ENCODE peak calls at places on chromosomes 13 and 19, in seven cellular contexts. Y, U, O, N, P, V and B are unnamed samples.

GRCh38 chr19:51448011-51448744 is 10.1 kb downstream of the SIGLEC8 start:
- DNase-seq in Y (no peak), U (no peak), O (no peak), N (no peak), P (no peak), V (no peak), B (no peak)

GRCh38 chr13:50357136-50357535 is 341.9 kb downstream of the KCNRG start:
- DNase-seq in Y (no peak), U (no peak), O (no peak), N (no peak), P (no peak), V (no peak), B (no peak)

GRCh38 chr19:1811472-1811894 is 593 bp downstream of the ATP8B3 start:
- DNase-seq in Y (peak; percentile 14), U (peak; percentile 67), O (no peak), N (peak; percentile 18), P (peak; percentile 90), V (peak; percentile 24), B (peak; percentile 48)

GRCh38 chr19:9641810-9642209 is 20.8 kb upstream of the ZNF561 start:
- DNase-seq in Y (no peak), U (no peak), O (no peak), N (no peak), P (peak; percentile 9), V (no peak), B (no peak)

GRCh38 chr19:56538761-56539263 is at the start of gene ZFP28:
- DNase-seq in Y (no peak), U (no peak), O (no peak), N (no peak), P (no peak), V (no peak), B (no peak)

GRCh38 chr13:85509512-85509911 is 289.7 kb downstream of the SLITRK6 start:
- DNase-seq in Y (no peak), U (peak; percentile 27), O (no peak), N (peak; percentile 63), P (peak; percentile 89), V (no peak), B (no peak)

GRCh38 chr19:49908480-49909420 is 12.1 kb upstream of the IL4I1 start:
- DNase-seq in Y (no peak), U (no peak), O (no peak), N (no peak), P (no peak), V (no peak), B (no peak)

GRCh38 chr19:53394522-53394973 is 401 bp upstream of the ZNF765 start:
- DNase-seq in Y (peak; percentile 60), U (peak; percentile 61), O (peak; percentile 81), N (no peak), P (no peak), V (no peak), B (no peak)

GRCh38 chr13:75308222-75308621 is 173.7 kb downstream of the TBC1D4 start:
- DNase-seq in Y (no peak), U (peak; percentile 21), O (no peak), N (no peak), P (no peak), V (no peak), B (no peak)

GRCh38 chr13:88761145-88761544 is 1090.0 kb downstream of the SLITRK5 start:
- DNase-seq in Y (no peak), U (no peak), O (no peak), N (no peak), P (no peak), V (no peak), B (no peak)

DNA sequence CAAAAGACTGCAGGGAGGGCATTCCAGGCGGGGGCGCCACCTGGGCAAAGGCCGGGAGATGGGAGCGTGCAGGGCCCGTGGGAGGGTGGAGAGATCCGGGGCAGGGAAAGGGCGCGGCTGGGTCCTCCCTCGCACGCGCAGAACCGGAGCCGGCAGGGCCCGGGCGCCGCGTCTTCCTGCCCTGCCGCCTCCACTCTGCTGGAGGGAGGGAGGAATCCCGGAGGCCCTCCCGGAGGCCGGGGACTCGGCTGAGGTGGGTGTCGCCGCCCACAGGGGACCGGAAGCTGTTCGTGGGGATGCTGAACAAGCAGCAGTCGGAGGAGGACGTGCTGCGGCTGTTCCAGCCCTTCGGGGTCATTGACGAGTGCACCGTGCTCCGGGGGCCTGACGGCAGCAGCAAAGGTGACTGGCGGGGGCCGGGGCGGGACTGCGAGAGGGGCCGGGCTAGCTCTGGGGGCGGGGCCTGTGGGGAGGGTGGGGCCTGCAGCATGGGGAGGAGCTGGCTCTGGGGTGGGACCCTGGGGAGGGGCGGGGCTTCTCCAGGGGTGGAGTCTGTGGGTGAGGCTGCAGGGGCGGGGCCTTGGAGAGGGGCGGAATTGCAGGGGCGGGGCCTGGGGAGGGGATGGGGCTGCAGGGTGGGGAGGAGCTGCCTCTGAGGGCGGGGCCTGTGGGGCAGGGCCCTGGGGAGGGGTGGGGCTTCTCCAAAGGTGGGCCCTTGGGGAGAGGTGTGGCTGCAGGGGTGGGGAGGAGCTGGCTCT is 51.3 kb downstream of the CELF5 start:
- DNase-seq in Y (peak; percentile 96), U (peak; percentile 60), O (peak; percentile 97), N (peak; percentile 76), P (peak; percentile 89), V (peak; percentile 85), B (peak; percentile 76)
- TF ChIP-seq CTCF in Y (no peak), U (no peak), O (peak; percentile 82), N (no peak), P (no peak), V (no peak), B (peak; percentile 37)

DNA sequence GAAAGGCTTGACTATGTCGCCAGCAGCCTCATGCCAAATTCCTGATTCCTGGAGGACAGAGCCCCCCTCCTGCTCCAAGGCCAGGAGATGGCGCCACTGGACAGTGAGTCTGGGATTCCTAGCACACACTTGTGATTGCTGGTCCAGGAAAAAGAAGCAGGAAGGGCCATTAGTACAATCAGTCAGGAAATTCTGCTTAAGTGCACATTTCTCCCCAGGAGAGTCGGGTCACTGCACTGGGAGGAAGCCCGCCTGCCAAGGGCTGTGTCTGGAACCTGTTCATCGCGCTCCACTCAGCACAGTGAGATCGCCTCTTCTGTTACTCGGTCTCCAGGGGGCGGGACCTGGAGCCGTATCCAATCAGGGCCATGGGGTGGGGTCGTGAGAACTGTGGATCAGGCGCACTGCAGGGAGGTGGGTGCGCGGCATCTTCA is 65.1 kb downstream of the ZNF823 start:
- DNase-seq in Y (peak; percentile 88), U (peak; percentile 55), O (peak; percentile 91), N (peak; percentile 58), P (peak; percentile 55), V (peak; percentile 78), B (peak; percentile 81)
- TF ChIP-seq CTCF in Y (peak; percentile 94), U (peak; percentile 68), O (peak; percentile 96), N (peak; percentile 90), P (peak; percentile 67), V (peak; percentile 83), B (peak; percentile 71)

GRCh38 chr13:87680298-87680697 is 9.1 kb downstream of the SLITRK5 start:
- DNase-seq in Y (no peak), U (no peak), O (no peak), N (no peak), P (peak; percentile 82), V (no peak), B (peak; percentile 60)
- TF ChIP-seq CTCF in Y (no peak), U (no peak), O (peak; percentile 38), N (no peak), P (peak; percentile 54), V (no peak), B (peak; percentile 56)

GRCh38 chr19:42397315-42398166 is 7.4 kb upstream of the CNFN start:
- DNase-seq in Y (no peak), U (no peak), O (no peak), N (no peak), P (no peak), V (no peak), B (no peak)
- TF ChIP-seq CTCF in Y (no peak), U (no peak), O (peak; percentile 2), N (no peak), P (no peak), V (no peak), B (no peak)

GRCh38 chr13:43157796-43158195 is 134.4 kb downstream of the DNAJC15 start:
- DNase-seq in Y (no peak), U (no peak), O (no peak), N (no peak), P (no peak), V (no peak), B (no peak)

GRCh38 chr13:43156916-43157315 is 133.5 kb downstream of the DNAJC15 start:
- DNase-seq in Y (no peak), U (no peak), O (no peak), N (no peak), P (no peak), V (peak; percentile 23), B (no peak)

GRCh38 chr13:43154083-43154739 is 130.8 kb downstream of the DNAJC15 start:
- DNase-seq in Y (no peak), U (no peak), O (no peak), N (no peak), P (no peak), V (no peak), B (no peak)

GRCh38 chr13:43154839-43155238 is 131.5 kb downstream of the DNAJC15 start:
- DNase-seq in Y (no peak), U (no peak), O (no peak), N (no peak), P (no peak), V (no peak), B (no peak)

GRCh38 chr13:43159007-43159406 is 135.6 kb downstream of the DNAJC15 start:
- DNase-seq in Y (no peak), U (peak; percentile 71), O (no peak), N (peak; percentile 49), P (no peak), V (peak; percentile 66), B (peak; percentile 63)
- TF ChIP-seq CTCF in Y (peak; percentile 24), U (no peak), O (no peak), N (peak; percentile 58), P (peak; percentile 15), V (peak; percentile 45), B (no peak)